ENCODE peak calls at places on chromosome 12, in four cellular contexts. J, N, I and C are unnamed samples.

GRCh38 chr12:104582739-104583138 is 126.0 kb downstream of the CHST11 start:
- DNase-seq in J (no peak), N (no peak), I (no peak), C (no peak)

GRCh38 chr12:47383942-47384341 is 304.2 kb upstream of the AMIGO2 start:
- DNase-seq in J (no peak), N (no peak), I (no peak), C (no peak)

GRCh38 chr12:62530596-62530995 is 64.0 kb downstream of the MON2 start:
- DNase-seq in J (no peak), N (no peak), I (peak), C (no peak)

GRCh38 chr12:32611986-32612385 is 67.1 kb upstream of the DNM1L start:
- DNase-seq in J (no peak), N (no peak), I (no peak), C (no peak)

GRCh38 chr12:17802657-17803641 is 287.0 kb downstream of the RERGL start:
- DNase-seq in J (no peak), N (no peak), I (no peak), C (no peak)

GRCh38 chr12:78085562-78086182 is 255.0 kb downstream of the NAV3 start:
- DNase-seq in J (no peak), N (no peak), I (peak), C (no peak)

GRCh38 chr12:122072031-122072970 is 6.3 kb upstream of the MLXIP start:
- DNase-seq in J (no peak), N (no peak), I (peak), C (peak)

GRCh38 chr12:17778242-17778641 is 311.8 kb downstream of the RERGL start:
- DNase-seq in J (no peak), N (no peak), I (no peak), C (no peak)

GRCh38 chr12:19614601-19615442 is 175.5 kb downstream of the AEBP2 start:
- DNase-seq in J (no peak), N (no peak), I (no peak), C (no peak)

GRCh38 chr12:99810718-99811593 is 163.4 kb downstream of the GARIN6 start:
- DNase-seq in J (no peak), N (no peak), I (peak), C (peak)

GRCh38 chr12:563250-563781 is 99.9 kb downstream of the NINJ2 start:
- DNase-seq in J (no peak), N (peak), I (no peak), C (no peak)

GRCh38 chr12:67068773-67069450 is 200.2 kb upstream of the CAND1 start:
- DNase-seq in J (no peak), N (no peak), I (peak), C (peak)

GRCh38 chr12:3200032-3200617 is 122.9 kb downstream of the TSPAN9 start:
- DNase-seq in J (no peak), N (no peak), I (peak), C (no peak)

GRCh38 chr12:59283012-59283411 is 312.8 kb upstream of the SLC16A7 start:
- DNase-seq in J (no peak), N (no peak), I (no peak), C (no peak)

GRCh38 chr12:101819467-101819866 is 11.3 kb downstream of the GNPTAB start:
- DNase-seq in J (no peak), N (no peak), I (no peak), C (no peak)